ENCODE peak calls at places on chromosomes 4 and X, in nine cellular contexts. Q is NK-92 treated with Interleukin-12 subunit alpha and Interleukin-12 subunit beta, amount 100 ng/mL, for 24 hours; X is IMR-90; I is PC-3; W is AG04449; Z is NCI-H1436 treated with DMSO at 0.1 percent for 48 hours; R is thoracic aorta; H is pancreas; O is HAP-1. Y is an unnamed sample.

GRCh38 chrX:119693996-119694451 is 1.1 kb upstream of the SEPTIN6 start:
- DNase-seq in Q (no peak), X (no peak), I (no peak), W (no peak), Z (no peak), R (no peak), H (peak), O (peak), Y (no peak)

GRCh38 chrX:110226931-110227330 is 91.0 kb downstream of the AMMECR1 start:
- DNase-seq in Q (no peak), X (peak), I (peak), W (no peak), Z (no peak), R (no peak), H (no peak), O (no peak), Y (no peak)

GRCh38 chrX:68183612-68184214 is 249.6 kb downstream of the OPHN1 start:
- DNase-seq in Q (no peak), X (peak), I (peak), W (no peak), Z (no peak), R (no peak), H (no peak), O (peak), Y (peak)

GRCh38 chr4:1082215-1083182 is 30.9 kb downstream of the RNF212 start:
- DNase-seq in Q (peak), X (peak), I (peak), W (no peak), Z (no peak), R (peak), H (peak), O (no peak), Y (no peak)

GRCh38 chrX:43003204-43003565 is 225.2 kb upstream of the PPP1R2C start:
- DNase-seq in Q (no peak), X (no peak), I (no peak), W (no peak), Z (no peak), R (no peak), H (no peak), O (no peak), Y (no peak)

GRCh38 chrX:47619486-47620302 is at the start of gene SYN1:
- DNase-seq in Q (no peak), X (peak), I (peak), W (no peak), Z (peak), R (no peak), H (peak), O (peak), Y (peak)

GRCh38 chrX:13341491-13342101 is 21.7 kb upstream of the ATXN3L start:
- DNase-seq in Q (no peak), X (peak), I (peak), W (no peak), Z (no peak), R (no peak), H (no peak), O (no peak), Y (peak)

GRCh38 chrX:114959729-114960128 is 57.7 kb downstream of the IL13RA2 start:
- DNase-seq in Q (no peak), X (peak), I (peak), W (no peak), Z (no peak), R (no peak), H (no peak), O (no peak), Y (no peak)

GRCh38 chrX:122219226-122219625 is 964.9 kb upstream of the GRIA3 start:
- DNase-seq in Q (no peak), X (no peak), I (no peak), W (no peak), Z (no peak), R (no peak), H (no peak), O (no peak), Y (no peak)

GRCh38 chr4:102174800-102175199 is 170.5 kb downstream of the SLC39A8 start:
- DNase-seq in Q (no peak), X (peak), I (peak), W (peak), Z (no peak), R (no peak), H (no peak), O (no peak), Y (no peak)